ENCODE peak calls at places on chromosome X, in nine cellular contexts. One of them, this sample, is unnamed.

GRCh38 chrX:77448170-77448569 is 981 bp downstream of the FGF16 start:
- DNase-seq in RPMI8226: no peak
- DNase-seq in T follicular helper cell: no peak
- DNase-seq in BE2C: no peak
- DNase-seq in GM23248: no peak
- DNase-seq in type B pancreatic cell: no peak
- DNase-seq in activated CD4-positive, alpha-beta T cell treated with anti-CD3 and anti-CD28 coated beads for 48 hours: no peak
- DNase-seq in ELR: no peak
- DNase-seq in ecto neural progenitor cell: no peak
- DNase-seq in this sample: no peak

GRCh38 chrX:38627683-38628082 is 66.3 kb downstream of the TSPAN7 start:
- DNase-seq in RPMI8226: peak; percentile 58
- DNase-seq in T follicular helper cell: no peak
- DNase-seq in BE2C: peak; percentile 23
- DNase-seq in GM23248: peak; percentile 2
- DNase-seq in type B pancreatic cell: no peak
- DNase-seq in activated CD4-positive, alpha-beta T cell treated with anti-CD3 and anti-CD28 coated beads for 48 hours: peak; percentile 17
- DNase-seq in ELR: peak; percentile 35
- DNase-seq in ecto neural progenitor cell: no peak
- DNase-seq in this sample: no peak

GRCh38 chrX:113399501-113400192 is 559.0 kb upstream of the AMOT start:
- DNase-seq in RPMI8226: no peak
- DNase-seq in T follicular helper cell: no peak
- DNase-seq in BE2C: no peak
- DNase-seq in GM23248: peak; percentile 37
- DNase-seq in type B pancreatic cell: no peak
- DNase-seq in activated CD4-positive, alpha-beta T cell treated with anti-CD3 and anti-CD28 coated beads for 48 hours: no peak
- DNase-seq in ELR: peak; percentile 22
- DNase-seq in ecto neural progenitor cell: no peak
- DNase-seq in this sample: no peak

GRCh38 chrX:46712733-46713132 is 46.2 kb downstream of the SLC9A7 start:
- DNase-seq in RPMI8226: no peak
- DNase-seq in T follicular helper cell: no peak
- DNase-seq in BE2C: no peak
- DNase-seq in GM23248: no peak
- DNase-seq in type B pancreatic cell: no peak
- DNase-seq in activated CD4-positive, alpha-beta T cell treated with anti-CD3 and anti-CD28 coated beads for 48 hours: no peak
- DNase-seq in ELR: no peak
- DNase-seq in ecto neural progenitor cell: no peak
- DNase-seq in this sample: no peak

GRCh38 chrX:1248381-1249061 is 20.1 kb upstream of the CSF2RA start:
- DNase-seq in RPMI8226: no peak
- DNase-seq in T follicular helper cell: no peak
- DNase-seq in BE2C: no peak
- DNase-seq in GM23248: peak; percentile 12
- DNase-seq in type B pancreatic cell: no peak
- DNase-seq in activated CD4-positive, alpha-beta T cell treated with anti-CD3 and anti-CD28 coated beads for 48 hours: peak; percentile 41
- DNase-seq in ELR: peak; percentile 2
- DNase-seq in ecto neural progenitor cell: peak; percentile 87
- DNase-seq in this sample: no peak

GRCh38 chrX:20571611-20572010 is 304.9 kb upstream of the RPS6KA3 start:
- DNase-seq in RPMI8226: no peak
- DNase-seq in T follicular helper cell: no peak
- DNase-seq in BE2C: no peak
- DNase-seq in GM23248: peak; percentile 33
- DNase-seq in type B pancreatic cell: no peak
- DNase-seq in activated CD4-positive, alpha-beta T cell treated with anti-CD3 and anti-CD28 coated beads for 48 hours: no peak
- DNase-seq in ELR: peak; percentile 10
- DNase-seq in ecto neural progenitor cell: no peak
- DNase-seq in this sample: no peak

GRCh38 chrX:153441981-153442380 is 3.9 kb downstream of the TREX2 start:
- DNase-seq in RPMI8226: no peak
- DNase-seq in T follicular helper cell: no peak
- DNase-seq in BE2C: no peak
- DNase-seq in GM23248: no peak
- DNase-seq in type B pancreatic cell: no peak
- DNase-seq in activated CD4-positive, alpha-beta T cell treated with anti-CD3 and anti-CD28 coated beads for 48 hours: no peak
- DNase-seq in ELR: no peak
- DNase-seq in ecto neural progenitor cell: no peak
- DNase-seq in this sample: no peak

GRCh38 chrX:15269618-15270521 is at the start of gene ASB9:
- DNase-seq in RPMI8226: peak; percentile 81
- DNase-seq in T follicular helper cell: no peak
- DNase-seq in BE2C: peak; percentile 11
- DNase-seq in GM23248: peak; percentile 74
- DNase-seq in type B pancreatic cell: no peak
- DNase-seq in activated CD4-positive, alpha-beta T cell treated with anti-CD3 and anti-CD28 coated beads for 48 hours: peak; percentile 15
- DNase-seq in ELR: peak; percentile 77
- DNase-seq in ecto neural progenitor cell: peak; percentile 41
- DNase-seq in this sample: no peak

GRCh38 chrX:102651242-102651967 is at the start of gene GPRASP1:
- DNase-seq in RPMI8226: no peak
- DNase-seq in T follicular helper cell: peak; percentile 61
- DNase-seq in BE2C: peak; percentile 25
- DNase-seq in GM23248: peak; percentile 59
- DNase-seq in type B pancreatic cell: peak; percentile 72
- DNase-seq in activated CD4-positive, alpha-beta T cell treated with anti-CD3 and anti-CD28 coated beads for 48 hours: peak; percentile 34
- DNase-seq in ELR: peak; percentile 52
- DNase-seq in ecto neural progenitor cell: peak; percentile 73
- DNase-seq in this sample: no peak

GRCh38 chrX:70132244-70132643 is 1.0 kb upstream of the IGBP1 start:
- DNase-seq in RPMI8226: peak; percentile 3
- DNase-seq in T follicular helper cell: no peak
- DNase-seq in BE2C: no peak
- DNase-seq in GM23248: peak; percentile 4
- DNase-seq in type B pancreatic cell: no peak
- DNase-seq in activated CD4-positive, alpha-beta T cell treated with anti-CD3 and anti-CD28 coated beads for 48 hours: no peak
- DNase-seq in ELR: peak; percentile 19
- DNase-seq in ecto neural progenitor cell: no peak
- DNase-seq in this sample: no peak

GRCh38 chrX:153032397-153033118 is 23.7 kb upstream of the PNMA3 start:
- DNase-seq in RPMI8226: peak; percentile 71
- DNase-seq in T follicular helper cell: peak; percentile 35
- DNase-seq in BE2C: peak; percentile 67
- DNase-seq in GM23248: peak; percentile 74
- DNase-seq in type B pancreatic cell: peak; percentile 82
- DNase-seq in activated CD4-positive, alpha-beta T cell treated with anti-CD3 and anti-CD28 coated beads for 48 hours: peak; percentile 72
- DNase-seq in ELR: peak; percentile 62
- DNase-seq in ecto neural progenitor cell: peak; percentile 83
- DNase-seq in this sample: no peak

GRCh38 chrX:123072686-123073385 is 111.2 kb upstream of the GRIA3 start:
- DNase-seq in RPMI8226: no peak
- DNase-seq in T follicular helper cell: no peak
- DNase-seq in BE2C: no peak
- DNase-seq in GM23248: no peak
- DNase-seq in type B pancreatic cell: no peak
- DNase-seq in activated CD4-positive, alpha-beta T cell treated with anti-CD3 and anti-CD28 coated beads for 48 hours: no peak
- DNase-seq in ELR: no peak
- DNase-seq in ecto neural progenitor cell: no peak
- DNase-seq in this sample: no peak

GRCh38 chrX:76183289-76184057 is 10.6 kb downstream of the PBDC1 start:
- DNase-seq in RPMI8226: no peak
- DNase-seq in T follicular helper cell: no peak
- DNase-seq in BE2C: no peak
- DNase-seq in GM23248: peak; percentile 13
- DNase-seq in type B pancreatic cell: no peak
- DNase-seq in activated CD4-positive, alpha-beta T cell treated with anti-CD3 and anti-CD28 coated beads for 48 hours: no peak
- DNase-seq in ELR: peak; percentile 70
- DNase-seq in ecto neural progenitor cell: no peak
- DNase-seq in this sample: no peak